ENCODE peak calls at places on chromosomes 16 and 17, in seven cellular contexts. P, Z, N, V, K, R and U are unnamed samples.

GRCh38 chr16:64751906-64752305 is 370.0 kb downstream of the CDH11 start:
- DNase-seq in P (no peak), Z (no peak), N (no peak), V (no peak), K (no peak), R (no peak), U (no peak)

GRCh38 chr17:28225271-28225670 is 93.7 kb upstream of the TMEM97 start:
- DNase-seq in P (no peak), Z (no peak), N (no peak), V (no peak), K (no peak), R (peak), U (no peak)

GRCh38 chr17:78855561-78856165 is 15.0 kb upstream of the USP36 start:
- DNase-seq in P (no peak), Z (no peak), N (no peak), V (no peak), K (no peak), R (no peak), U (no peak)

GRCh38 chr17:11991461-11991860 is 5.8 kb downstream of the ZNF18 start:
- DNase-seq in P (no peak), Z (no peak), N (no peak), V (no peak), K (no peak), R (no peak), U (no peak)

GRCh38 chr17:82502207-82502606 is 17.3 kb upstream of the FOXK2 start:
- DNase-seq in P (no peak), Z (peak), N (no peak), V (peak), K (no peak), R (no peak), U (no peak)

GRCh38 chr16:87560428-87561199 is 41.7 kb upstream of the JPH3 start:
- DNase-seq in P (no peak), Z (no peak), N (no peak), V (no peak), K (peak), R (peak), U (peak)

GRCh38 chr16:8108991-8109509 is 481.3 kb downstream of the TMEM114 start:
- DNase-seq in P (no peak), Z (no peak), N (no peak), V (no peak), K (no peak), R (no peak), U (no peak)

GRCh38 chr17:45852535-45853297 is 8.0 kb downstream of the SPPL2C start:
- DNase-seq in P (no peak), Z (peak), N (peak), V (no peak), K (peak), R (peak), U (peak)

GRCh38 chr16:65122974-65123845 is 1.3 kb upstream of the CDH11 start:
- DNase-seq in P (peak), Z (no peak), N (no peak), V (peak), K (peak), R (peak), U (no peak)

GRCh38 chr16:10976663-10977062 is 32.3 kb downstream of the CLEC16A start:
- DNase-seq in P (no peak), Z (no peak), N (no peak), V (no peak), K (no peak), R (no peak), U (no peak)

GRCh38 chr16:26204138-26204537 is 512.4 kb downstream of the HS3ST4 start:
- DNase-seq in P (no peak), Z (no peak), N (no peak), V (no peak), K (no peak), R (no peak), U (no peak)

GRCh38 chr17:63530557-63531021 is 7.4 kb downstream of the KCNH6 start:
- DNase-seq in P (no peak), Z (no peak), N (no peak), V (no peak), K (no peak), R (no peak), U (no peak)

GRCh38 chr16:81181013-81181720 is 57.3 kb upstream of the BCO1 start:
- DNase-seq in P (no peak), Z (peak), N (no peak), V (peak), K (peak), R (peak), U (no peak)